ENCODE peak calls at places on chromosomes 7 and 10, in five cellular contexts. C is lower leg skin; B is neural crest cell; J is stimulated activated CD8-positive, alpha-beta memory T cell treated with anti-CD3 and anti-CD28 coated beads, Interleukin-7, amount 100 ng/mL, for 4 hours; I is G401. F is an unnamed sample.

GRCh38 chr7:116330961-116331360 is 120.6 kb downstream of the TES start:
- DNase-seq in I (no peak), B (no peak), J (no peak), C (no peak), F (no peak)

GRCh38 chr7:6395898-6396582 is 51.7 kb downstream of the DAGLB start:
- DNase-seq in C (no peak), B (no peak), J (no peak), I (peak; percentile 87), F (no peak)

GRCh38 chr10:86684305-86684704 is 16.0 kb downstream of the LDB3 start:
- DNase-seq in I (no peak), J (no peak), C (no peak), B (peak; percentile 42), F (no peak)

GRCh38 chr7:104061652-104062051 is 72.2 kb upstream of the RELN start:
- DNase-seq in C (no peak), J (no peak), I (no peak), B (no peak), F (no peak)

GRCh38 chr7:101393865-101394264 is 31.2 kb downstream of the COL26A1 start:
- DNase-seq in C (no peak), I (no peak), J (no peak), B (no peak), F (no peak)

GRCh38 chr10:77087406-77087805 is 550.2 kb downstream of the KCNMA1 start:
- DNase-seq in I (no peak), J (no peak), C (no peak), B (no peak), F (no peak)

GRCh38 chr7:148963583-148964509 is 64.5 kb downstream of the PDIA4 start:
- DNase-seq in J (no peak), C (no peak), I (peak; percentile 60), B (no peak), F (no peak)

GRCh38 chr7:101390901-101391301 is 28.2 kb downstream of the COL26A1 start:
- DNase-seq in J (no peak), I (no peak), C (no peak), B (peak; percentile 70), F (no peak)

GRCh38 chr7:158973440-158973839 is 117.1 kb downstream of the DYNC2I1 start:
- DNase-seq in C (no peak), J (no peak), B (peak; percentile 54), I (no peak), F (peak; percentile 64)

GRCh38 chr10:122877264-122877663 is 2.1 kb downstream of the FAM24B start:
- DNase-seq in C (no peak), J (no peak), B (no peak), I (no peak), F (no peak)

GRCh38 chr7:35003679-35004278 is 33.5 kb downstream of the DPY19L1 start:
- DNase-seq in J (no peak), C (no peak), I (peak; percentile 30), B (no peak), F (peak; percentile 99)

GRCh38 chr7:25752967-25753791 is 398.8 kb upstream of the NFE2L3 start:
- DNase-seq in I (peak; percentile 78), B (peak; percentile 61), J (no peak), C (no peak), F (no peak)

GRCh38 chr7:151847681-151848081 is 29.2 kb downstream of the PRKAG2 start:
- DNase-seq in I (no peak), C (no peak), B (no peak), J (no peak), F (no peak)

GRCh38 chr10:101297901-101298451 is 56.0 kb upstream of the BTRC start:
- DNase-seq in I (peak; percentile 76), C (peak; percentile 35), B (peak; percentile 87), J (peak; percentile 43), F (peak; percentile 64)

F was measured in HCT116.